ENCODE peak calls at places on chromosome 17, in four cellular contexts. U, K, C and J are unnamed samples.

GRCh38 chr17:43020030-43020621 is 2.1 kb downstream of the VAT1 start:
- DNase-seq in U (no peak), K (no peak), C (no peak), J (no peak)

GRCh38 chr17:66716236-66717026 is 118.5 kb upstream of the CACNG5 start:
- DNase-seq in U (no peak), K (peak), C (no peak), J (peak)

GRCh38 chr17:57986841-57987581 is 1.0 kb downstream of the VEZF1 start:
- DNase-seq in K (peak), C (no peak), U (peak), J (peak)

GRCh38 chr17:10243905-10244844 is 45.8 kb upstream of the GAS7 start:
- DNase-seq in C (no peak), K (no peak), U (no peak), J (no peak)

GRCh38 chr17:58373923-58374322 is 21.9 kb upstream of the SUPT4H1 start:
- DNase-seq in C (no peak), U (no peak), K (no peak), J (no peak)

GRCh38 chr17:3527468-3527867 is 30.1 kb downstream of the TRPV3 start:
- DNase-seq in U (no peak), C (no peak), K (no peak), J (no peak)

GRCh38 chr17:83190601-83191387 is 111.4 kb downstream of the METRNL start:
- DNase-seq in C (no peak), U (no peak), K (no peak), J (no peak)

GRCh38 chr17:44084921-44085320 is 14.4 kb downstream of the G6PC3 start:
- DNase-seq in K (no peak), C (no peak), U (no peak), J (no peak)

GRCh38 chr17:13864551-13864950 is 204.8 kb upstream of the COX10 start:
- DNase-seq in C (no peak), U (no peak), K (no peak), J (no peak)

GRCh38 chr17:56678249-56679144 is 85.0 kb downstream of the NOG start:
- DNase-seq in C (no peak), U (no peak), K (peak), J (no peak)

GRCh38 chr17:59842901-59843652 is 49.7 kb downstream of the TUBD1 start:
- DNase-seq in C (no peak), U (peak), K (no peak), J (peak)

GRCh38 chr17:46020023-46020735 is 21.1 kb downstream of the STH start:
- DNase-seq in K (no peak), U (peak), C (no peak), J (no peak)

GRCh38 chr17:76331083-76331482 is 22.6 kb downstream of the PRPSAP1 start:
- DNase-seq in C (no peak), K (no peak), U (no peak), J (no peak)